ENCODE peak calls at places on chromosome 7, in four cellular contexts. W is brain microvascular endothelial cell, Y is heart right ventricle, E is GM06990. M is an unnamed sample.

GRCh38 chr7:8277394-8277982 is 15.5 kb upstream of the ICA1 start:
- DNase-seq in W (no peak), Y (no peak), E (no peak), M (no peak)

GRCh38 chr7:129831424-129832058 is 121.2 kb downstream of the UBE2H start:
- DNase-seq in W (peak), Y (peak), E (no peak), M (peak)

GRCh38 chr7:539731-540411 is 20.2 kb upstream of the PDGFA start:
- DNase-seq in W (no peak), Y (no peak), E (no peak), M (peak)

GRCh38 chr7:6558837-6559236 is 7.6 kb upstream of the GRID2IP start:
- DNase-seq in W (peak), Y (no peak), E (no peak), M (peak)

GRCh38 chr7:133682364-133683181 is 429.7 kb downstream of the EXOC4 start:
- DNase-seq in W (no peak), Y (no peak), E (no peak), M (no peak)

GRCh38 chr7:134752006-134752760 is 27.3 kb upstream of the CALD1 start:
- DNase-seq in W (peak), Y (no peak), E (no peak), M (peak)

GRCh38 chr7:149831730-149832219 is 6.4 kb upstream of the ZNF862 start:
- DNase-seq in W (no peak), Y (no peak), E (no peak), M (no peak)

GRCh38 chr7:77235280-77235679 is 35.7 kb upstream of the FGL2 start:
- DNase-seq in W (peak), Y (no peak), E (no peak), M (peak)

GRCh38 chr7:28666144-28666543 is 253.8 kb downstream of the CREB5 start:
- DNase-seq in W (no peak), Y (no peak), E (no peak), M (no peak)

GRCh38 chr7:44615149-44615611 is 8.8 kb downstream of the OGDH start:
- DNase-seq in W (no peak), Y (peak), E (no peak), M (no peak)

GRCh38 chr7:80614911-80615310 is 23.5 kb upstream of the CD36 start:
- DNase-seq in W (peak), Y (no peak), E (no peak), M (peak)

GRCh38 chr7:84176716-84177115 is 17.9 kb downstream of the SEMA3A start:
- DNase-seq in W (no peak), Y (no peak), E (no peak), M (peak)

GRCh38 chr7:95794917-95795515 is 22.7 kb downstream of the DYNC1I1 start:
- DNase-seq in W (peak), Y (no peak), E (no peak), M (peak)

GRCh38 chr7:68929712-68930395 is 668.4 kb upstream of the AUTS2 start:
- DNase-seq in W (peak), Y (no peak), E (no peak), M (peak)

GRCh38 chr7:131094685-131095084 is 233.0 kb upstream of the MKLN1 start:
- DNase-seq in W (no peak), Y (no peak), E (no peak), M (no peak)

GRCh38 chr7:112707655-112708054 is 82.5 kb downstream of the TMEM168 start:
- DNase-seq in W (no peak), Y (no peak), E (no peak), M (no peak)

GRCh38 chr7:109695386-109695785 is 1125.7 kb downstream of the DNAJB9 start:
- DNase-seq in W (no peak), Y (no peak), E (no peak), M (no peak)

GRCh38 chr7:112886171-112886570 is 96.0 kb upstream of the TMEM168 start:
- DNase-seq in W (no peak), Y (no peak), E (no peak), M (no peak)

GRCh38 chr7:79329464-79329863 is 124.0 kb downstream of the MAGI2 start:
- DNase-seq in W (no peak), Y (no peak), E (no peak), M (no peak)

GRCh38 chr7:19020711-19021110 is 96.7 kb downstream of the TWIST1 start:
- DNase-seq in W (no peak), Y (no peak), E (no peak), M (peak)

GRCh38 chr7:80284848-80285247 is 150.2 kb downstream of the GNAI1 start:
- DNase-seq in W (peak), Y (no peak), E (no peak), M (peak)

GRCh38 chr7:53325061-53325460 is 289.6 kb downstream of the POM121L12 start:
- DNase-seq in W (no peak), Y (no peak), E (no peak), M (no peak)

GRCh38 chr7:85232068-85232467 is 45.2 kb upstream of the SEMA3D start:
- DNase-seq in W (no peak), Y (no peak), E (no peak), M (no peak)

GRCh38 chr7:159026271-159027047 is 118.2 kb downstream of the VIPR2 start:
- DNase-seq in W (peak), Y (no peak), E (no peak), M (no peak)

GRCh38 chr7:20238754-20239324 is 21.7 kb upstream of the MACC1 start:
- DNase-seq in W (no peak), Y (no peak), E (peak), M (no peak)

GRCh38 chr7:39721919-39722597 is 98.7 kb downstream of the RALA start:
- DNase-seq in W (no peak), Y (no peak), E (no peak), M (no peak)
- H3K4me3 ChIP-seq in W (no peak), Y (no peak), E (no peak), M (no peak)

GRCh38 chr7:106367018-106367420 is 82.2 kb upstream of the NAMPT start:
- DNase-seq in W (peak), Y (no peak), E (no peak), M (peak)
- TF ChIP-seq CTCF in W (peak), Y (no peak), E (peak), M (peak)

DNA sequence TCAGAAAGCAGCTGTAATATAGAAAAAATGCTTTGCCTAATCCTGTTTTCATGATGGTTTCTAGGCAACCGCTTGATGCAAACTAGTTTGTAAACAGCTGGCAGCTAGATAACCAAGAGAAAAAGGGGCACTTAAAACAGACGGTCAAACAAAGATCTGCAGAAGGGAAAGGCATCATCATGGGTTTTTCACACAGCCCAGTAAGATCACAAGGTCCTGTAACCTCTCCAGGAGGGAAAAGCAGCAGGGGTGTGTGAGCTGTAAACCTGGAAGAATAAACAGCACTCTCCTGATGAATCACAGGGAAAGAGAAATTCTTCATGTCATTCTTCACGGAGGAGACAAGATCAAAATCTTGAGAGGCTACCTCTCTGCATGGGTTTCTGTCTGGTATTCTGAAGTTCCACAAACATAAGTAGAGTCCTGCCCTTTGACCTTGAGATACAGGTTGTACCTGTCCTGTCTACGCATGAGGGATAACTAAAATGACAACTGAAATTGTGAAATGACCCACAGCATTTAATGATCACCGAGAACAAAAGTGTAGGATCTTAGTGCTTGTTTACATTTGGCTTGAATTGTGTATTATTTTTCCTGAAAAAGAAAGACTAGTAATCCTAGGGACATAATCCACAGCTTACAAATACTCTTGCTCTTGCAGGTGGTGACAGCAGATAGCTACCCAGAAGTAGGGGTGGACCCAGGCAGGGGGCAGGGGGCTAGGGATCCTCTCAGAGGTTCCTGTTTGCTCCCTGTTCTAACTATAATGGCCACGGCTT is 48.0 kb downstream of the CREB3L2 start:
- DNase-seq in W (peak), Y (no peak), E (no peak), M (peak)
- H3K4me3 ChIP-seq in W (no peak), Y (no peak), E (no peak), M (no peak)

GRCh38 chr7:30445770-30446169 is 32.8 kb downstream of the NOD1 start:
- DNase-seq in W (no peak), Y (peak), E (peak), M (peak)
- TF ChIP-seq CTCF in W (peak), Y (no peak), E (peak), M (peak)

DNA sequence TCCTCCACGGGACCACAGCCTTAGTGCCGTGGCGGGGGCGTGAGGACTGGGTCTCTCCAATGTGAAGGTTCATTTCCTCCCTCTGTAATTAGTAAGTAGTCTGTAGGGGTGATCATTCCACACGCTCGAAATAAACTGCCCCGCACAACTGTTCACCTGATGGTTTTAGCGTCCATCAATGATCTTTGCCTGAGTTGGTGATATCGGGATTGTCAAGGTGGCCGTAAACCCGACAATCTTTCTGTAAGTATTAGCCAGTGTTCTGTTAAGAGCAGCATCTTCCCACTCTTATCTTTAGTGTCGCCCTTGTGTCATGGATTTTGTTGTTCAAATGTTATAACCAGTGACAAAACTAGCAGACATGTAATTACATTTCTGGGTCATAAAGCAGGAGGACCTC is 17.7 kb downstream of the AGAP3 start:
- DNase-seq in W (no peak), Y (no peak), E (no peak), M (no peak)
- H3K4me3 ChIP-seq in W (no peak), Y (no peak), E (no peak), M (no peak)

GRCh38 chr7:52163311-52163710 is 846.7 kb upstream of the COBL start:
- DNase-seq in W (no peak), Y (no peak), E (no peak), M (no peak)

GRCh38 chr7:52168085-52168484 is 851.5 kb upstream of the COBL start:
- DNase-seq in W (no peak), Y (no peak), E (no peak), M (no peak)
- TF ChIP-seq CTCF in W (peak), Y (no peak), E (no peak), M (no peak)

GRCh38 chr7:113891031-113891350 is 27.8 kb downstream of the PPP1R3A start:
- DNase-seq in W (no peak), Y (no peak), E (no peak), M (no peak)

GRCh38 chr7:113891828-113892227 is 27.0 kb downstream of the PPP1R3A start:
- DNase-seq in W (peak), Y (no peak), E (no peak), M (peak)

GRCh38 chr7:113890326-113891030 is 28.3 kb downstream of the PPP1R3A start:
- DNase-seq in W (peak), Y (no peak), E (no peak), M (no peak)

DNA sequence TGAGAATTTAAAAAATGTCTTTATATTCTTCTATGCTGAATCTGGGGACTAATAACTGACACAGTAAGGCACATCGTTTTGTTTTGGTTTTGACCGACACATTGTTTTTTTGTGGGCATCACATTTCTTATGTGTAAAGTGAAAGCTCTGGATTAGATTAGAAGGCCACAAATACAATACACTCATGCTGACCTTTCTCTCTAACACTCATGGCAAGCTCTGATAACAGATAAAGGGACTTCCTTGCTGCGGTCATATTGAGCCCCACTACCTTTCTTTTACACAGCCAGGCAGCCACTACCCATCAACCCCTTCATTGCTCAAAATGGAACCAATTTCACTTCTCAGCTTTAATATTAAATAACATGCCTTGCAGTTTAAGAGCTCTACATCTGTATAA is 26.0 kb downstream of the PPP1R3A start:
- DNase-seq in W (peak), Y (no peak), E (no peak), M (no peak)
- H3K4me3 ChIP-seq in W (no peak), Y (no peak), E (no peak), M (no peak)

M was measured in AG10803.